ENCODE peak calls at places on chromosome 2, in four cellular contexts. P, N, L and X are unnamed samples.

GRCh38 chr2:47029737-47030524 is 114.3 kb upstream of the MCFD2 start:
- DNase-seq in P (no peak), L (no peak), N (peak; percentile 81), X (no peak)

GRCh38 chr2:85250045-85250444 is 77.7 kb downstream of the TGOLN2 start:
- DNase-seq in N (no peak), L (no peak), P (no peak), X (no peak)

GRCh38 chr2:224562831-224563230 is 22.3 kb downstream of the CUL3 start:
- DNase-seq in P (no peak), L (no peak), N (no peak), X (peak; percentile 18)

GRCh38 chr2:170361359-170361936 is 183.5 kb downstream of the MYO3B start:
- DNase-seq in P (peak; percentile 26), N (peak; percentile 48), L (peak; percentile 57), X (peak; percentile 53)

GRCh38 chr2:26588576-26588975 is 52.6 kb downstream of the CIB4 start:
- DNase-seq in N (no peak), L (no peak), P (no peak), X (no peak)

GRCh38 chr2:29747786-29748470 is 173.5 kb downstream of the ALK start:
- DNase-seq in N (peak; percentile 7), P (no peak), L (no peak), X (no peak)

GRCh38 chr2:162994718-162995117 is 156.2 kb upstream of the KCNH7 start:
- DNase-seq in P (no peak), N (no peak), L (no peak), X (no peak)

GRCh38 chr2:101807242-101807641 is 109.7 kb downstream of the MAP4K4 start:
- DNase-seq in P (no peak), L (no peak), N (no peak), X (no peak)

GRCh38 chr2:73253400-73253799 is 19.3 kb downstream of the CCT7 start:
- DNase-seq in L (no peak), P (no peak), N (no peak), X (no peak)

DNA sequence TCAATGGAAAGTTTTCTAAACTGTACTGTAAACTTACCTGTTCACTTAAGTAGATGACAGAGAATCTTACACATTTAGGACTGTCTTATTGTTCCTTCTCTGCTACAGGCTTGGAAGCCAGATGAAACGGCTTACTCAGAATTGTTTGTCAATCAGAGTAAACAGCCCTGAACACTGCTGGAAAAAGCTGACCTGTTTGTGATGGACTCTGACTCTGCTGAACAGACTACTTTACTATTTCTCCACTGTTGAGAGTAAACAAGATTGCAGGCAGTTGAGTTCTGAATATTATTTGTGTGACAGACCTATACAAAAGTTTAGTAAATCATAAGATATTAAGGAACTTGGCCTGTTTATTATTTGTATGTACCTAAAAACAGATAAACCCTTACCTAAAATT is 99.0 kb downstream of the NOL10 start:
- DNase-seq in P (no peak), L (no peak), N (no peak), X (no peak)
- TF ChIP-seq SP1 in P (no peak), L (no peak), N (no peak), X (no peak)

GRCh38 chr2:21276163-21276562 is 152.4 kb downstream of the TDRD15 start:
- DNase-seq in L (no peak), N (no peak), P (no peak), X (no peak)
- TF ChIP-seq BHLHE40 in L (no peak), N (no peak), P (no peak), X (no peak)

GRCh38 chr2:38505779-38506178 is 96.9 kb downstream of the HNRNPLL start:
- DNase-seq in L (no peak), P (no peak), N (no peak), X (no peak)
- TF ChIP-seq SP1 in L (no peak), P (no peak), N (no peak), X (no peak)

DNA sequence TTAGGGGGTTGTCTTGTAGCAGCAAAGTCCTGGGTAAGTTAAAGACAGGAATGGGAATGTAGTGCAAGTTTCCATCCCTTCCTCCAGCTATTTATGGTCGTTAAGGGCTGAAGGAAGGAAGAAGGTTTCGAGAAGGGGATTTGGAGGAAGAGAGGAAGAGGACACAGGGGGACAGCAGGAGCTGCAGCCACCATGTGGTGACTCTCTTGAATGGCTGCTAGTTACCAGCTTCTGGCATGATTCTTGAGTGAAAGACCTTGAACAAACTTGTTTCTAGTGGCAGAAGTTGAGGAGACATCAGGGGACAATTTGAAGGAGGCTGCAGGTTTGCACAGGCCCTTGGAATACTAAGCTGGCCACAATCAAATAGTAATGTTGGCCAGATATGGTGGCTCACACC is 116.6 kb downstream of the MTX2 start:
- DNase-seq in N (peak; percentile 20), L (no peak), P (no peak), X (peak; percentile 22)
- TF ChIP-seq BHLHE40 in N (no peak), L (no peak), P (no peak), X (no peak)

DNA sequence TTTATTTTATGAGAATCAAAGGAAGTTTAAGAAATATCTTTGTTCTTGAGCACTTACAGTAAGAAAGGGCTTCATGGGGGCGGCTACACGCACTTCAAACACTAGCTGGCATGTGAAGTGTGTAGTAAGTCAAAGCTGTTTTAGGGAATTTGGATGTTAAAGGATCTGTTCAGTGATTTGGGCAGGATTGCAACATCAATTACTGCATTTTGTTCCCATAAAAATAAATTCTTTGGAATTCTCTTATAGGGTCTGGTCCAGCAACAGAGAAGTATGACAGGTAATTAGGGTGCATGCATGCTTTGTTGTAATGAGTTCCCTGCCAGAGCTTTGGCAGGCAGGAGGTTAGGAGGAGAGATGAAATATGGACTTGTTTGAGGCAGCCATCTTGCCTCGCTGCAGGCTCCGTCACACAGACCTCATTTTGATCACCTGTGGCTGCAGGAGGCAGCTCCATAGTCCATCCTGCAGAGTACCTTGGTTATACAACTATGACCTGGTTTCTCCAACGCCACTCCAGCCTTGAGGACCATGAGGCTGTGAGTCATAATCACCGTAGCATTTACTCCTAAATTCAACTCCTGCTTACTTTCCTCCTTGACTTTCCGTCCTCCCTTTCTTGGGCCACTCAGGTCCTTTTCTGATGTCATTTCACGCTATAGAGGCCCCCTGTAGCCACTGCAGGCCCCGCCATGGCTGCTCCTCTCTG is 26.5 kb upstream of the EML4 start:
- DNase-seq in N (peak; percentile 34), P (no peak), L (no peak), X (no peak)
- TF ChIP-seq SP1 in N (no peak), P (no peak), L (no peak), X (no peak)

DNA sequence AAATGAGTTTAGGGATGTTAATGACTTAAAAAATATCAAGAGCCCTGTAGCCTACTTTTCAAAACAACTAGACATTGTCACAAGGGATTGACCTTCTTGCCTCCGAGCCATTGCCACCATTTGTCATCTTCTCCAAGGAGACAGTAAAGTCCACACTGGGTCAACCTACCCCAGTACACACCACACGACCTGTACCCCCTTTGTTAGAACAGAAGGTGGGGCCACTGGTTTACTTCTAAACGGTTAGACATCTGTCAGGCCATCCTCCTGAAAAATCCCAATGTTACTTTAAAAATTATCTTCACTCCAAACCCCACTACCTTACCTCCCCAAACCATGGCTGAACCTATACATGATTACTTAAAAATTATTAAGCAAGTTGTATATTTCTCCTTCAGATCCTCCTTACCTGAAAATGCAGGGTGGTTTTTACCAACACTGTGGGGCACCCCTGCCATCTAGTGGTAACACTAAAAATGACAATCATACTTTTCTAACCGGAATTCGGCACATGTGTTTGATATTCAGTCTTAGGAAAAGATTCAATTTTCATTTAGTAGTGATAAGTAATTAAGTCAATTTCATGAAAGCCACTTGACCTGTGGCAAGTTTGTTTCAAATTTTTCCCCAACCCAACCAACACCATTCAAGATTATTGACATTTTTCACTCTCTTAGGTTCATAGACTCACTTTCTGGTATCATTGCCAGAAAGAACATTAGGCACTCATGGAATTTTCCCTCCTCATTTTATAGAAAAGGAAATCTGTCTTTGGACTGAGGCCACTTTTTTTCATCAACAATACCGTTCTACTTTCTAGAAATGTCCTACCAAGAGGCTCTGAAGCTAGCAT is 265.3 kb upstream of the PKDCC start:
- DNase-seq in P (peak; percentile 15), N (peak; percentile 41), L (peak; percentile 39), X (peak; percentile 52)
- TF ChIP-seq BHLHE40 in P (no peak), N (no peak), L (no peak), X (no peak)

GRCh38 chr2:235505210-235505741 is 11.4 kb downstream of the AGAP1 start:
- DNase-seq in P (no peak), N (peak; percentile 85), L (peak; percentile 62), X (no peak)
- TF ChIP-seq SP1 in P (no peak), N (no peak), L (no peak), X (no peak)